ENCODE peak calls at places on chromosomes 13 and 19, in four cellular contexts. One of them, this sample, is unnamed.

GRCh38 chr19:36627057-36627456 is 21.9 kb downstream of the ZNF382 start:
- DNase-seq in WTC11: no peak
- DNase-seq in K562: no peak
- DNase-seq in SK-N-SH: no peak
- DNase-seq in this sample: no peak

GRCh38 chr13:43031881-43032280 is 8.5 kb downstream of the DNAJC15 start:
- DNase-seq in WTC11: no peak
- DNase-seq in K562: no peak
- DNase-seq in SK-N-SH: no peak
- DNase-seq in this sample: no peak

GRCh38 chr19:10517361-10517759 is at the start of gene S1PR5:
- DNase-seq in WTC11: peak
- DNase-seq in K562: peak
- DNase-seq in SK-N-SH: peak
- DNase-seq in this sample: no peak

GRCh38 chr13:113324336-113324882 is 27.4 kb downstream of the LAMP1 start:
- DNase-seq in WTC11: no peak
- DNase-seq in K562: no peak
- DNase-seq in SK-N-SH: no peak
- DNase-seq in this sample: no peak

GRCh38 chr13:107977175-107977574 is 238.2 kb downstream of the LIG4 start:
- DNase-seq in WTC11: no peak
- DNase-seq in K562: no peak
- DNase-seq in SK-N-SH: no peak
- DNase-seq in this sample: no peak

GRCh38 chr13:100059827-100060226 is 29.1 kb upstream of the PCCA start:
- DNase-seq in WTC11: no peak
- DNase-seq in K562: no peak
- DNase-seq in SK-N-SH: no peak
- DNase-seq in this sample: no peak

GRCh38 chr19:48400018-48400742 is 6.7 kb downstream of the GRIN2D start:
- DNase-seq in WTC11: peak
- DNase-seq in K562: peak
- DNase-seq in SK-N-SH: peak
- DNase-seq in this sample: no peak

GRCh38 chr13:32472194-32472621 is 44.3 kb upstream of the N4BP2L1 start:
- DNase-seq in WTC11: no peak
- DNase-seq in K562: no peak
- DNase-seq in SK-N-SH: no peak
- DNase-seq in this sample: peak

GRCh38 chr13:105471683-105472082 is 1063.8 kb downstream of the EFNB2 start:
- DNase-seq in WTC11: no peak
- DNase-seq in K562: no peak
- DNase-seq in SK-N-SH: no peak
- DNase-seq in this sample: no peak

GRCh38 chr13:113997845-113998751 is 24.2 kb upstream of the C13orf46 start:
- DNase-seq in WTC11: no peak
- DNase-seq in K562: no peak
- DNase-seq in SK-N-SH: peak
- DNase-seq in this sample: no peak

GRCh38 chr19:19064811-19065745 is 1.3 kb downstream of the SLC25A42 start:
- DNase-seq in WTC11: peak
- DNase-seq in K562: peak
- DNase-seq in SK-N-SH: peak
- DNase-seq in this sample: no peak

GRCh38 chr19:5149508-5149907 is 180.6 kb downstream of the KDM4B start:
- DNase-seq in WTC11: no peak
- DNase-seq in K562: no peak
- DNase-seq in SK-N-SH: no peak
- DNase-seq in this sample: no peak

GRCh38 chr19:8607386-8607785 is 3.1 kb downstream of the ADAMTS10 start:
- DNase-seq in WTC11: no peak
- DNase-seq in K562: no peak
- DNase-seq in SK-N-SH: no peak
- DNase-seq in this sample: no peak

GRCh38 chr19:5392476-5392875 is 51.9 kb upstream of the PTPRS start:
- DNase-seq in WTC11: no peak
- DNase-seq in K562: no peak
- DNase-seq in SK-N-SH: peak
- DNase-seq in this sample: no peak

GRCh38 chr13:59332966-59333365 is 830.8 kb downstream of the DIAPH3 start:
- DNase-seq in WTC11: no peak
- DNase-seq in K562: no peak
- DNase-seq in SK-N-SH: no peak
- DNase-seq in this sample: no peak

GRCh38 chr19:40805258-40805868 is 6.4 kb downstream of the EGLN2 start:
- DNase-seq in WTC11: no peak
- DNase-seq in K562: no peak
- DNase-seq in SK-N-SH: no peak
- DNase-seq in this sample: no peak

GRCh38 chr19:15213715-15214381 is 13.1 kb upstream of the NOTCH3 start:
- DNase-seq in WTC11: peak
- DNase-seq in K562: no peak
- DNase-seq in SK-N-SH: no peak
- DNase-seq in this sample: no peak

GRCh38 chr13:98141938-98142426 is 912 bp upstream of the FARP1 start:
- DNase-seq in WTC11: peak
- DNase-seq in K562: no peak
- DNase-seq in SK-N-SH: peak
- DNase-seq in this sample: no peak

GRCh38 chr19:3609779-3610719 is 3.4 kb upstream of the TBXA2R start:
- DNase-seq in WTC11: no peak
- DNase-seq in K562: no peak
- DNase-seq in SK-N-SH: no peak
- DNase-seq in this sample: no peak

GRCh38 chr19:23055501-23055900 is 52.5 kb upstream of the ZNF728 start:
- DNase-seq in WTC11: no peak
- DNase-seq in K562: no peak
- DNase-seq in SK-N-SH: no peak
- DNase-seq in this sample: no peak

GRCh38 chr13:45297456-45298205 is 43.4 kb downstream of the TPT1 start:
- DNase-seq in WTC11: no peak
- DNase-seq in K562: no peak
- DNase-seq in SK-N-SH: no peak
- DNase-seq in this sample: no peak

GRCh38 chr13:49429061-49429460 is 14.8 kb downstream of the CAB39L start:
- DNase-seq in WTC11: no peak
- DNase-seq in K562: no peak
- DNase-seq in SK-N-SH: no peak
- DNase-seq in this sample: no peak
- TF ChIP-seq USF1 in WTC11: no peak
- TF ChIP-seq USF1 in K562: no peak
- TF ChIP-seq USF1 in SK-N-SH: no peak
- TF ChIP-seq USF1 in this sample: no peak

GRCh38 chr13:27968316-27969072 is 621 bp downstream of the CDX2 start:
- DNase-seq in WTC11: peak
- DNase-seq in K562: no peak
- DNase-seq in SK-N-SH: peak
- DNase-seq in this sample: no peak

GRCh38 chr13:27970382-27971235 is 1.5 kb upstream of the CDX2 start:
- DNase-seq in WTC11: no peak
- DNase-seq in K562: no peak
- DNase-seq in SK-N-SH: peak
- DNase-seq in this sample: no peak

GRCh38 chr13:27967736-27968315 is 1.3 kb downstream of the CDX2 start:
- DNase-seq in WTC11: no peak
- DNase-seq in K562: no peak
- DNase-seq in SK-N-SH: peak
- DNase-seq in this sample: no peak

GRCh38 chr13:27969866-27970229 is 733 bp upstream of the CDX2 start:
- DNase-seq in WTC11: no peak
- DNase-seq in K562: no peak
- DNase-seq in SK-N-SH: no peak
- DNase-seq in this sample: no peak

GRCh38 chr13:27969073-27969865 is at the start of gene CDX2:
- DNase-seq in WTC11: peak
- DNase-seq in K562: no peak
- DNase-seq in SK-N-SH: peak
- DNase-seq in this sample: no peak
- TF ChIP-seq USF1 in WTC11: no peak
- TF ChIP-seq USF1 in K562: no peak
- TF ChIP-seq USF1 in SK-N-SH: no peak
- TF ChIP-seq USF1 in this sample: no peak

GRCh38 chr13:44232729-44233128 is 140.9 kb upstream of the SERP2 start:
- DNase-seq in WTC11: no peak
- DNase-seq in K562: no peak
- DNase-seq in SK-N-SH: no peak
- DNase-seq in this sample: no peak

GRCh38 chr13:44230071-44230470 is 143.6 kb upstream of the SERP2 start:
- DNase-seq in WTC11: no peak
- DNase-seq in K562: no peak
- DNase-seq in SK-N-SH: no peak
- DNase-seq in this sample: no peak

GRCh38 chr13:44230736-44231135 is 142.9 kb upstream of the SERP2 start:
- DNase-seq in WTC11: no peak
- DNase-seq in K562: no peak
- DNase-seq in SK-N-SH: no peak
- DNase-seq in this sample: no peak

GRCh38 chr13:44229371-44230030 is 144.1 kb upstream of the SERP2 start:
- DNase-seq in WTC11: no peak
- DNase-seq in K562: no peak
- DNase-seq in SK-N-SH: no peak
- DNase-seq in this sample: no peak

DNA sequence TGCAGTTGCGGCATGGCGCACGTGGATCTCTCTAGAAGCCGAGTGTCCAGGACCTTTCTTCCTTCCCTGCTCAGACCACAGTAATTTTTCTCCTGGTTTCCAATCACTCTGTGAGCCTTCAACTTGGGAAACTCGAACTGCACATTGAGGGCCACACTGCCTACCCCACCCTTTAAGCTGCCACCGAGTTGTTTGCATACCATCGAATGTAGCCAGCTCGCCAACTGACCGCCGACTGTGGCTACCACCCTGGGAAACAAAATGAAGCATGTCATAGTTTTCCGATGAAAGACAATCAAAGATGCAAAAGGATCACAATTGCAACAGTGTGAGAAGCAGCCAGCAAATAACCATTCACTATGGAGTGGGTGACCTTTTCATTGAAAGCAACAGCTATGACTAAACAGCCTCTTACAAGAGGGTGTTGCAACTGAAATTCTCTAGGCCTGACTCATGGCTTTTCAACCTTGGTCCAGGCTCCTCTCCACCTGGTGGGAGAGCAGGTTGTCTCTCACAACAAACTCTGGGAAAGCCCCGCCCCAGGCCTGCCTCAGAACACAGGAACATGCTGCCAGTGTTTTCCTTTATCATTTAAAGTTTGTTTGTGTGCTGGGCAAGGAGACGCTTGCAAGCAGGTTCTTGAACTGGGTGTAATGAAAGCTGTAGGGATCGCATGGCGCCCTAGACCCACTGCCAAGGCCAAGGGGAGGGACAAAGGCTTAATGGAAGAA is 141.7 kb upstream of the SERP2 start:
- DNase-seq in WTC11: peak
- DNase-seq in K562: no peak
- DNase-seq in SK-N-SH: no peak
- DNase-seq in this sample: no peak
- TF ChIP-seq USF1 in WTC11: no peak
- TF ChIP-seq USF1 in K562: no peak
- TF ChIP-seq USF1 in SK-N-SH: no peak
- TF ChIP-seq USF1 in this sample: no peak

GRCh38 chr19:20154636-20155035 is 12.4 kb upstream of the ZNF486 start:
- DNase-seq in WTC11: no peak
- DNase-seq in K562: no peak
- DNase-seq in SK-N-SH: no peak
- DNase-seq in this sample: no peak
- TF ChIP-seq USF1 in WTC11: no peak
- TF ChIP-seq USF1 in K562: no peak
- TF ChIP-seq USF1 in SK-N-SH: no peak
- TF ChIP-seq USF1 in this sample: no peak

GRCh38 chr13:46348976-46349375 is 38.1 kb downstream of the RUBCNL start:
- DNase-seq in WTC11: no peak
- DNase-seq in K562: no peak
- DNase-seq in SK-N-SH: no peak
- DNase-seq in this sample: no peak

GRCh38 chr13:46345400-46345799 is 41.7 kb downstream of the RUBCNL start:
- DNase-seq in WTC11: no peak
- DNase-seq in K562: no peak
- DNase-seq in SK-N-SH: no peak
- DNase-seq in this sample: no peak

GRCh38 chr13:46345866-46346265 is 41.2 kb downstream of the RUBCNL start:
- DNase-seq in WTC11: no peak
- DNase-seq in K562: no peak
- DNase-seq in SK-N-SH: no peak
- DNase-seq in this sample: no peak

GRCh38 chr13:46350003-46350402 is 37.0 kb downstream of the RUBCNL start:
- DNase-seq in WTC11: no peak
- DNase-seq in K562: no peak
- DNase-seq in SK-N-SH: no peak
- DNase-seq in this sample: no peak

GRCh38 chr13:46347277-46347676 is 39.8 kb downstream of the RUBCNL start:
- DNase-seq in WTC11: no peak
- DNase-seq in K562: no peak
- DNase-seq in SK-N-SH: no peak
- DNase-seq in this sample: no peak
- TF ChIP-seq USF1 in WTC11: no peak
- TF ChIP-seq USF1 in K562: no peak
- TF ChIP-seq USF1 in SK-N-SH: no peak
- TF ChIP-seq USF1 in this sample: no peak

DNA sequence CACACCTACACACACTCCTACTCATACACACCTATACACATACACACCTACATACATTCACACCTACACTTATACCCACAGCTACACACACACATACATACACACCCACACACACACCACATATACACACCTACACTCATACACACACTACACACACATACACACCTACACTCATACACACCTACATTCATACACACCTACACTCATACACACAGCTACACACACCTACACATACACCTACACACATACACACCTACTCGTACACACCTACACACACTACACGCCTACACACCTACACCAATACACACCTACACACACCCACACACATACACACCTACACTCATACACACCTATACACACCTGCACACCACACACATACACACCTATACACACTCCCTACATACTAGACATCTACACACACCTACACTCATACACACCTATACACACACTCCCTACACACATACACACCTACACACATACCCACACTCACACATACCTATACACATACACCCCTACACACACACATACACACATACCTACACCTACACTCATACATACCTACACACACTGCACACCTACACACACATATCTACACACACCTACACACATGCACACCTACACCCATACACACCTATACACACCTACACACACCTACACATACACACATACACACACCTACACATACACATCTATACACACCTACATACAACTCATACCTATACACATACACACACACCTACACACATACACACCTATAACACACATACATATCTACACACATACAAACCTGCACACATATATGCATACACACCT is 285.2 kb upstream of the MAB21L1 start:
- DNase-seq in WTC11: no peak
- DNase-seq in K562: no peak
- DNase-seq in SK-N-SH: no peak
- DNase-seq in this sample: no peak
- TF ChIP-seq USF1 in WTC11: no peak
- TF ChIP-seq USF1 in K562: no peak
- TF ChIP-seq USF1 in SK-N-SH: no peak
- TF ChIP-seq USF1 in this sample: no peak